ENCODE peak calls at places on chromosomes 7 and 10, in seven cellular contexts. One of them, this sample, is unnamed.

GRCh38 chr7:140079121-140079536 is 16.4 kb upstream of the PARP12 start:
- DNase-seq in AG10803: peak
- DNase-seq in NB4: peak
- DNase-seq in CD8-positive, alpha-beta T cell: no peak
- DNase-seq in astrocyte of the spinal cord: peak
- DNase-seq in fibroblast of mammary gland: peak
- DNase-seq in aorta: no peak
- DNase-seq in this sample: no peak

GRCh38 chr7:7830122-7830878 is 111.9 kb upstream of the RPA3 start:
- DNase-seq in astrocyte of the spinal cord: peak
- DNase-seq in aorta: no peak
- DNase-seq in fibroblast of mammary gland: no peak
- DNase-seq in AG10803: no peak
- DNase-seq in NB4: no peak
- DNase-seq in CD8-positive, alpha-beta T cell: no peak
- DNase-seq in this sample: no peak

GRCh38 chr10:78688221-78688944 is 380.4 kb upstream of the ZMIZ1 start:
- DNase-seq in AG10803: no peak
- DNase-seq in aorta: no peak
- DNase-seq in CD8-positive, alpha-beta T cell: no peak
- DNase-seq in fibroblast of mammary gland: no peak
- DNase-seq in astrocyte of the spinal cord: no peak
- DNase-seq in NB4: no peak
- DNase-seq in this sample: no peak

GRCh38 chr10:5760462-5760861 is 52.8 kb downstream of the GDI2 start:
- DNase-seq in AG10803: peak
- DNase-seq in aorta: no peak
- DNase-seq in NB4: no peak
- DNase-seq in CD8-positive, alpha-beta T cell: no peak
- DNase-seq in fibroblast of mammary gland: no peak
- DNase-seq in astrocyte of the spinal cord: no peak
- DNase-seq in this sample: no peak

GRCh38 chr10:96529634-96530279 is 16.0 kb upstream of the TLL2 start:
- DNase-seq in CD8-positive, alpha-beta T cell: no peak
- DNase-seq in fibroblast of mammary gland: no peak
- DNase-seq in NB4: no peak
- DNase-seq in astrocyte of the spinal cord: no peak
- DNase-seq in aorta: no peak
- DNase-seq in AG10803: no peak
- DNase-seq in this sample: no peak

GRCh38 chr10:44935201-44935960 is 24.2 kb upstream of the RASSF4 start:
- DNase-seq in aorta: peak
- DNase-seq in NB4: no peak
- DNase-seq in AG10803: peak
- DNase-seq in astrocyte of the spinal cord: peak
- DNase-seq in fibroblast of mammary gland: peak
- DNase-seq in CD8-positive, alpha-beta T cell: peak
- DNase-seq in this sample: peak

GRCh38 chr10:51699145-51699474 is 285 bp downstream of the CSTF2T start:
- DNase-seq in CD8-positive, alpha-beta T cell: no peak
- DNase-seq in astrocyte of the spinal cord: no peak
- DNase-seq in NB4: no peak
- DNase-seq in AG10803: no peak
- DNase-seq in fibroblast of mammary gland: no peak
- DNase-seq in aorta: no peak
- DNase-seq in this sample: no peak

GRCh38 chr10:125633517-125633999 is 49.4 kb downstream of the TEX36 start:
- DNase-seq in NB4: no peak
- DNase-seq in fibroblast of mammary gland: no peak
- DNase-seq in astrocyte of the spinal cord: peak
- DNase-seq in CD8-positive, alpha-beta T cell: no peak
- DNase-seq in aorta: no peak
- DNase-seq in AG10803: no peak
- DNase-seq in this sample: no peak

GRCh38 chr10:125684583-125684982 is 1.6 kb upstream of the TEX36 start:
- DNase-seq in fibroblast of mammary gland: no peak
- DNase-seq in CD8-positive, alpha-beta T cell: no peak
- DNase-seq in astrocyte of the spinal cord: no peak
- DNase-seq in NB4: peak
- DNase-seq in aorta: no peak
- DNase-seq in AG10803: no peak
- DNase-seq in this sample: no peak

GRCh38 chr7:75866497-75867389 is 12.1 kb upstream of the RHBDD2 start:
- DNase-seq in fibroblast of mammary gland: peak
- DNase-seq in CD8-positive, alpha-beta T cell: peak
- DNase-seq in aorta: peak
- DNase-seq in NB4: peak
- DNase-seq in astrocyte of the spinal cord: peak
- DNase-seq in AG10803: peak
- DNase-seq in this sample: peak

GRCh38 chr10:30330512-30331168 is 18.4 kb downstream of the MTPAP start:
- DNase-seq in aorta: no peak
- DNase-seq in NB4: no peak
- DNase-seq in astrocyte of the spinal cord: no peak
- DNase-seq in fibroblast of mammary gland: peak
- DNase-seq in CD8-positive, alpha-beta T cell: no peak
- DNase-seq in AG10803: no peak
- DNase-seq in this sample: no peak

GRCh38 chr7:143236408-143236990 is 14.7 kb downstream of the TAS2R40 start:
- DNase-seq in aorta: no peak
- DNase-seq in AG10803: no peak
- DNase-seq in NB4: no peak
- DNase-seq in fibroblast of mammary gland: no peak
- DNase-seq in astrocyte of the spinal cord: no peak
- DNase-seq in CD8-positive, alpha-beta T cell: no peak
- DNase-seq in this sample: no peak

GRCh38 chr10:133327651-133328357 is 8.9 kb downstream of the CALY start:
- DNase-seq in aorta: no peak
- DNase-seq in fibroblast of mammary gland: peak
- DNase-seq in NB4: no peak
- DNase-seq in AG10803: no peak
- DNase-seq in CD8-positive, alpha-beta T cell: no peak
- DNase-seq in astrocyte of the spinal cord: no peak
- DNase-seq in this sample: no peak

GRCh38 chr10:19930936-19931859 is 115.0 kb downstream of the PLXDC2 start:
- DNase-seq in astrocyte of the spinal cord: peak
- DNase-seq in AG10803: peak
- DNase-seq in NB4: no peak
- DNase-seq in fibroblast of mammary gland: peak
- DNase-seq in CD8-positive, alpha-beta T cell: no peak
- DNase-seq in aorta: no peak
- DNase-seq in this sample: no peak

GRCh38 chr10:110666673-110667072 is 22.5 kb downstream of the RBM20 start:
- DNase-seq in AG10803: no peak
- DNase-seq in NB4: no peak
- DNase-seq in CD8-positive, alpha-beta T cell: no peak
- DNase-seq in fibroblast of mammary gland: no peak
- DNase-seq in aorta: no peak
- DNase-seq in astrocyte of the spinal cord: no peak
- DNase-seq in this sample: peak

GRCh38 chr10:120110196-120110595 is 217.7 kb downstream of the SEC23IP start:
- DNase-seq in NB4: no peak
- DNase-seq in astrocyte of the spinal cord: no peak
- DNase-seq in AG10803: no peak
- DNase-seq in fibroblast of mammary gland: no peak
- DNase-seq in CD8-positive, alpha-beta T cell: no peak
- DNase-seq in aorta: no peak
- DNase-seq in this sample: no peak

GRCh38 chr10:43689955-43690771 is 41.5 kb upstream of the ZNF32 start:
- DNase-seq in astrocyte of the spinal cord: peak
- DNase-seq in AG10803: peak
- DNase-seq in NB4: peak
- DNase-seq in aorta: peak
- DNase-seq in fibroblast of mammary gland: peak
- DNase-seq in CD8-positive, alpha-beta T cell: peak
- DNase-seq in this sample: peak

GRCh38 chr7:42624471-42624870 is 287.4 kb downstream of the C7orf25 start:
- DNase-seq in aorta: no peak
- DNase-seq in NB4: no peak
- DNase-seq in AG10803: peak
- DNase-seq in fibroblast of mammary gland: peak
- DNase-seq in CD8-positive, alpha-beta T cell: no peak
- DNase-seq in astrocyte of the spinal cord: peak
- DNase-seq in this sample: no peak

GRCh38 chr10:87776328-87776727 is 41.7 kb downstream of the ATAD1 start:
- DNase-seq in CD8-positive, alpha-beta T cell: no peak
- DNase-seq in aorta: no peak
- DNase-seq in astrocyte of the spinal cord: no peak
- DNase-seq in fibroblast of mammary gland: no peak
- DNase-seq in AG10803: no peak
- DNase-seq in NB4: no peak
- DNase-seq in this sample: no peak

GRCh38 chr10:123509338-123509737 is 156.8 kb upstream of the GPR26 start:
- DNase-seq in aorta: no peak
- DNase-seq in AG10803: no peak
- DNase-seq in CD8-positive, alpha-beta T cell: no peak
- DNase-seq in astrocyte of the spinal cord: no peak
- DNase-seq in NB4: no peak
- DNase-seq in fibroblast of mammary gland: no peak
- DNase-seq in this sample: no peak

GRCh38 chr7:108004220-108005142 is 1.5 kb upstream of the LAMB1 start:
- DNase-seq in NB4: no peak
- DNase-seq in aorta: no peak
- DNase-seq in astrocyte of the spinal cord: peak
- DNase-seq in AG10803: peak
- DNase-seq in CD8-positive, alpha-beta T cell: no peak
- DNase-seq in fibroblast of mammary gland: peak
- DNase-seq in this sample: no peak
- H3K4me3 ChIP-seq in NB4: no peak
- H3K4me3 ChIP-seq in aorta: no peak
- H3K4me3 ChIP-seq in astrocyte of the spinal cord: no peak
- H3K4me3 ChIP-seq in AG10803: no peak
- H3K4me3 ChIP-seq in CD8-positive, alpha-beta T cell: no peak
- H3K4me3 ChIP-seq in fibroblast of mammary gland: no peak
- H3K4me3 ChIP-seq in this sample: no peak

DNA sequence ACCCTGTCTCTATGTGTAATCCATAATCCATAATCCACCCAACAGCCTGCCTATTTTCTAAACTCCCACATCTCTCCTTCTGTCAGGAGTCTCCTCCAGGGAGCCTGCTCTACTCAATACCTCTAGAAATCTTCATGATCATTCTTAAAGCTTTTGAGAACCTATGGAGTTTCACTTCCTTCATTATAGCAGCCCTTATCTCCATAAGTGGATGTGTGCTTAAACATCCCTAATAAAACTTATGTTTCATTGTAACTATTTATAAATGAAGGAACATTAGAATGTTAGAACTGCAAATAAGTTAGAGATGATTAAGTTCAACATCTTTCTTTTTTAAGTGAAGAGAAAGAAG is 8.4 kb downstream of the CPED1 start:
- DNase-seq in NB4: peak
- DNase-seq in AG10803: no peak
- DNase-seq in astrocyte of the spinal cord: no peak
- DNase-seq in CD8-positive, alpha-beta T cell: no peak
- DNase-seq in aorta: no peak
- DNase-seq in fibroblast of mammary gland: no peak
- DNase-seq in this sample: no peak
- H3K4me3 ChIP-seq in NB4: no peak
- H3K4me3 ChIP-seq in AG10803: no peak
- H3K4me3 ChIP-seq in astrocyte of the spinal cord: no peak
- H3K4me3 ChIP-seq in CD8-positive, alpha-beta T cell: no peak
- H3K4me3 ChIP-seq in aorta: no peak
- H3K4me3 ChIP-seq in fibroblast of mammary gland: no peak
- H3K4me3 ChIP-seq in this sample: no peak

DNA sequence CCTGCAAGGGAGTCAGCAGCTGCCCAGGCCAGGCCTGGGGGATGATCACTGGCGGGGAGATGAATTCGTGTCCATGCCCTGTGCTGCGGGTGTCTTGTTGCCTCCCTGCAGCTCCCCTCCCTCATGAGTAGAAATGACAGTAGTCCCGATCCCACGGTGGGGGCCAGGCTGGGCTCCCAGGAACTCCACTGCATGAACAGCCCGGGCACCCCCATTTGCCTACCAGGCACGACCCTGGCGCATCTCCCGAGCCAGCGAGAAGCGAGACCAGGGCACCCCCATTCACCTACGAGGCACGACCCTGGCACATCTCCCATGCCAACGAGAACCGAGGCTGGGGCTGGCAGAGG is 246.5 kb downstream of the ELFN1 start:
- DNase-seq in fibroblast of mammary gland: no peak
- DNase-seq in NB4: no peak
- DNase-seq in AG10803: no peak
- DNase-seq in CD8-positive, alpha-beta T cell: no peak
- DNase-seq in aorta: no peak
- DNase-seq in astrocyte of the spinal cord: no peak
- DNase-seq in this sample: no peak
- H3K4me3 ChIP-seq in fibroblast of mammary gland: no peak
- H3K4me3 ChIP-seq in NB4: no peak
- H3K4me3 ChIP-seq in AG10803: no peak
- H3K4me3 ChIP-seq in CD8-positive, alpha-beta T cell: no peak
- H3K4me3 ChIP-seq in aorta: no peak
- H3K4me3 ChIP-seq in astrocyte of the spinal cord: no peak
- H3K4me3 ChIP-seq in this sample: no peak

GRCh38 chr7:35728412-35729060 is 33.6 kb upstream of the HERPUD2 start:
- DNase-seq in aorta: no peak
- DNase-seq in fibroblast of mammary gland: no peak
- DNase-seq in CD8-positive, alpha-beta T cell: no peak
- DNase-seq in NB4: peak
- DNase-seq in astrocyte of the spinal cord: no peak
- DNase-seq in AG10803: no peak
- DNase-seq in this sample: no peak

GRCh38 chr7:35731349-35731748 is 36.4 kb upstream of the HERPUD2 start:
- DNase-seq in CD8-positive, alpha-beta T cell: no peak
- DNase-seq in astrocyte of the spinal cord: no peak
- DNase-seq in fibroblast of mammary gland: no peak
- DNase-seq in AG10803: no peak
- DNase-seq in aorta: no peak
- DNase-seq in NB4: no peak
- DNase-seq in this sample: no peak

GRCh38 chr7:35729966-35730345 is 35.0 kb upstream of the HERPUD2 start:
- DNase-seq in CD8-positive, alpha-beta T cell: no peak
- DNase-seq in aorta: no peak
- DNase-seq in astrocyte of the spinal cord: no peak
- DNase-seq in fibroblast of mammary gland: no peak
- DNase-seq in AG10803: no peak
- DNase-seq in NB4: no peak
- DNase-seq in this sample: no peak

GRCh38 chr7:35727571-35727970 is 32.6 kb upstream of the HERPUD2 start:
- DNase-seq in aorta: no peak
- DNase-seq in fibroblast of mammary gland: peak
- DNase-seq in AG10803: no peak
- DNase-seq in CD8-positive, alpha-beta T cell: no peak
- DNase-seq in NB4: peak
- DNase-seq in astrocyte of the spinal cord: no peak
- DNase-seq in this sample: no peak

GRCh38 chr7:35729061-35729783 is 34.3 kb upstream of the HERPUD2 start:
- DNase-seq in aorta: no peak
- DNase-seq in astrocyte of the spinal cord: no peak
- DNase-seq in fibroblast of mammary gland: no peak
- DNase-seq in NB4: peak
- DNase-seq in CD8-positive, alpha-beta T cell: no peak
- DNase-seq in AG10803: no peak
- DNase-seq in this sample: no peak
- H3K4me3 ChIP-seq in aorta: no peak
- H3K4me3 ChIP-seq in astrocyte of the spinal cord: no peak
- H3K4me3 ChIP-seq in fibroblast of mammary gland: no peak
- H3K4me3 ChIP-seq in NB4: no peak
- H3K4me3 ChIP-seq in CD8-positive, alpha-beta T cell: no peak
- H3K4me3 ChIP-seq in AG10803: no peak
- H3K4me3 ChIP-seq in this sample: no peak